ENCODE peak calls at places on chromosomes 6 and 20, in four cellular contexts. L, I, T and H are unnamed samples.

GRCh38 chr20:2773812-2774211 is 26.6 kb downstream of the CPXM1 start:
- DNase-seq in L (no peak), T (no peak), I (no peak), H (no peak)

GRCh38 chr20:60060593-60060992 is 102.4 kb downstream of the CDH26 start:
- DNase-seq in T (no peak), I (no peak), L (no peak), H (no peak)

GRCh38 chr6:26065952-26066380 is 21.3 kb upstream of the HFE start:
- DNase-seq in T (peak), I (peak), L (peak), H (peak)

GRCh38 chr6:151391021-151391470 is 313 bp downstream of the ZBTB2 start:
- DNase-seq in L (no peak), T (peak), I (peak), H (peak)

GRCh38 chr6:149855040-149855654 is 9.0 kb downstream of the LRP11 start:
- DNase-seq in L (no peak), T (no peak), I (no peak), H (no peak)

GRCh38 chr6:130434174-130434873 is 68.5 kb downstream of the TMEM200A start:
- DNase-seq in T (no peak), L (no peak), I (no peak), H (no peak)

GRCh38 chr6:158770948-158771347 is 48.2 kb downstream of the EZR start:
- DNase-seq in I (no peak), L (peak), T (no peak), H (peak)

GRCh38 chr6:43267619-43268347 is 24.5 kb downstream of the TTBK1 start:
- DNase-seq in I (no peak), L (no peak), T (no peak), H (peak)

GRCh38 chr6:158037771-158038170 is 56.1 kb downstream of the SYNJ2 start:
- DNase-seq in T (no peak), I (no peak), L (no peak), H (no peak)

GRCh38 chr6:134816780-134817179 is 133.1 kb downstream of the ALDH8A1 start:
- DNase-seq in L (no peak), T (no peak), I (no peak), H (no peak)

GRCh38 chr6:36641543-36641942 is 37.0 kb upstream of the CDKN1A start:
- DNase-seq in T (no peak), L (no peak), I (no peak), H (no peak)

GRCh38 chr20:44170796-44171410 is 16.1 kb downstream of the JPH2 start:
- DNase-seq in T (no peak), L (no peak), I (no peak), H (no peak)

GRCh38 chr6:85261250-85261649 is 188.6 kb upstream of the NT5E start:
- DNase-seq in I (no peak), L (no peak), T (no peak), H (no peak)